ENCODE peak calls at places on chromosomes 4 and X, in four cellular contexts. V, I, G and B are unnamed samples.
A peak's percentile ranks its signal among the peaks of the same experiment; 100 is the strongest.

GRCh38 chr4:140743194-140743931 is 12.8 kb downstream of the TBC1D9 start:
- DNase-seq in V (peak; percentile 55), I (no peak), G (no peak), B (no peak)

GRCh38 chr4:15805583-15806517 is 27.7 kb downstream of the CD38 start:
- DNase-seq in V (peak; percentile 70), I (no peak), G (peak; percentile 12), B (peak; percentile 4)

GRCh38 chrX:18931972-18932371 is 51.9 kb downstream of the PHKA2 start:
- DNase-seq in V (peak; percentile 35), I (no peak), G (no peak), B (no peak)

GRCh38 chr4:21656832-21657231 is 291.7 kb downstream of the KCNIP4 start:
- DNase-seq in V (peak; percentile 91), I (no peak), G (no peak), B (no peak)

GRCh38 chr4:1156069-1156468 is 16.3 kb downstream of the SPON2 start:
- DNase-seq in V (no peak), I (no peak), G (no peak), B (no peak)

GRCh38 chr4:80393246-80393969 is 57.9 kb downstream of the CFAP299 start:
- DNase-seq in V (peak; percentile 82), I (no peak), G (no peak), B (peak; percentile 45)

GRCh38 chr4:153733751-153734448 is 25.9 kb downstream of the RNF175 start:
- DNase-seq in V (peak; percentile 41), I (no peak), G (no peak), B (no peak)

GRCh38 chrX:37553476-37553875 is 18.0 kb upstream of the LANCL3 start:
- DNase-seq in V (no peak), I (no peak), G (no peak), B (no peak)

GRCh38 chrX:133838761-133839676 is 146.4 kb downstream of the GPC3 start:
- DNase-seq in V (peak; percentile 45), I (peak; percentile 29), G (no peak), B (no peak)

GRCh38 chr4:36280555-36280954 is 861 bp upstream of the DTHD1 start:
- DNase-seq in V (no peak), I (no peak), G (no peak), B (no peak)

GRCh38 chrX:54423161-54423888 is 16.9 kb upstream of the TSR2 start:
- DNase-seq in V (no peak), I (no peak), G (no peak), B (no peak)

GRCh38 chrX:41779058-41779564 is 55.1 kb downstream of the GPR82 start:
- DNase-seq in V (peak; percentile 83), I (no peak), G (no peak), B (no peak)

GRCh38 chrX:85107407-85107806 is 103.7 kb downstream of the APOOL start:
- DNase-seq in V (peak; percentile 64), I (no peak), G (no peak), B (no peak)

GRCh38 chr4:14871676-14872430 is 130.4 kb upstream of the CPEB2 start:
- DNase-seq in V (peak; percentile 40), I (no peak), G (peak; percentile 15), B (no peak)

GRCh38 chrX:153981771-153982533 is 9.4 kb downstream of the TMEM187 start:
- DNase-seq in V (peak; percentile 40), I (peak; percentile 77), G (peak; percentile 54), B (no peak)

GRCh38 chr4:56326363-56326762 is 60.9 kb downstream of the AASDH start:
- DNase-seq in V (no peak), I (no peak), G (no peak), B (no peak)

GRCh38 chr4:40439519-40439918 is 104.4 kb downstream of the CHRNA9 start:
- DNase-seq in V (no peak), I (no peak), G (no peak), B (no peak)

GRCh38 chr4:16991455-16991854 is 93.0 kb upstream of the LDB2 start:
- DNase-seq in V (no peak), I (no peak), G (no peak), B (no peak)

GRCh38 chr4:76546282-76547166 is 111.5 kb downstream of the SHROOM3 start:
- DNase-seq in V (peak; percentile 75), I (no peak), G (no peak), B (peak; percentile 77)

GRCh38 chrX:115233497-115234219 is at the start of gene LRCH2:
- DNase-seq in V (peak; percentile 37), I (peak; percentile 58), G (no peak), B (no peak)

DNA sequence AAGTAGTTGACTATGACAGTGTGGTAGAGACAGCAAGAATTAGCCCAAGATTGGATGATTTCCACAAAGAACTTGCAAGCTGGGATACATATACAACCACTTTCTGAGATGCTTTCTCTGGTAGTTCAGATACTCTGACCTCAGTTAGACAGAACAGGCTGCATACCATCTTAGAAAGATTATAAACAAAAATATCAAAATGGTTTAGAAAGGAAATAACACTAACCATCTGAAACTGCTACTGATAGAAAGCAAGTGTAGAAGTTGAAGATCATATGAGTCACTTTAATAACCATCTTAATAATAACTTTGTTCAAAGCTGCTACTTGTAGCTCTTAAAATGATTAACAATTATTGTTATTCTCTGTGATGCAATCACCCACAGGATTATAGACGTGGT is 255.4 kb upstream of the TTC29 start:
- DNase-seq in V (no peak), I (no peak), G (no peak), B (peak; percentile 26)
- H3K4me3 ChIP-seq in V (no peak overlapping the region), I (no peak overlapping the region), G (no peak overlapping the region), B (no peak overlapping the region)

GRCh38 chrX:40244980-40245379 is 147.2 kb upstream of the BCOR start:
- DNase-seq in V (no peak), I (no peak), G (no peak), B (no peak)

GRCh38 chrX:40245411-40246140 is 147.8 kb upstream of the BCOR start:
- DNase-seq in V (peak; percentile 18), I (peak; percentile 43), G (no peak), B (no peak)

GRCh38 chrX:40247382-40247781 is 149.6 kb upstream of the BCOR start:
- DNase-seq in V (no peak), I (no peak), G (no peak), B (no peak)

GRCh38 chrX:40243699-40244098 is 145.9 kb upstream of the BCOR start:
- DNase-seq in V (no peak), I (no peak), G (no peak), B (no peak)

DNA sequence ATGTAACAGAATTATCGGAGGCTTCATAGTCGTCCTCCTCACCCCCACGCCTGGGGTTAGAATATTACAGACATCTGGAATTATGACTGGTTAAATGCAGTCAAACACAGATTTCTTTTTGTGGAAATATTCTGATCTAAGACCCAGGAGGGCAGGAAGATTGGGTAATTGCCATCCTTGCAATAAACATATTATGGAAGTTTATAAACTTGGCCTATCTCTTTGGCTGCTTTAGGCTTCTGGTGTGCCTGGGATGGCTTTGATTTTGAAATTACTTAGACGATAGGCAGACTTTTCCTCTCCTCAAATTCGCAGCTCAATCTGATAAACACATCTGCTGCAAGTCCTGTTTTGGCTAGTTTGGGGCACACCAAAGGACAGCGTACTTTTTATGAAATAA is 146.4 kb upstream of the BCOR start:
- DNase-seq in V (no peak), I (no peak), G (no peak), B (no peak)
- H3K4me3 ChIP-seq in V (no peak overlapping the region), I (no peak overlapping the region), G (no peak overlapping the region), B (no peak overlapping the region)

DNA sequence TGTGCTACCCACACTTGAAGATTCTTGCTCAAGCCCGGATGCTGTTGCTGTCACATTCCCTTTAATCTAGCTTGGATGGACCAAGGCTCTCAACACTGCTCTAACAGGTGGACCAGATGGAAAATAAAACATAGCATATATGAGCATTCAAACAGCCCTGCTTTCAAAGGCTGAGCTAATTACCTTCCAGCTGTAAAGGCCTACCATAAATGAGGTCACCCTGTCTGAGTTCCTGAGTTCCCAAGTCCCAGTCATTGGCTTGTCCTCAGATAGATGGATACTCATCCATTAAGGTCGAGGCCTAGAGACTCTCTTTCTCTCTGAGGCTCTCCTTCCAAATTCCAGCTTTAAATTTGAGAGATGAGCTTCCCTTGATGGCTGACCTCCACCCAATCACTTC is 147.5 kb downstream of the STOX2 start:
- DNase-seq in V (no peak), I (no peak), G (no peak), B (no peak)
- H3K4me3 ChIP-seq in V (no peak overlapping the region), I (no peak overlapping the region), G (no peak overlapping the region), B (no peak overlapping the region)

GRCh38 chr4:118352843-118353373 is at the start of gene PRSS12:
- DNase-seq in V (peak; percentile 59), I (peak; percentile 46), G (peak; percentile 28), B (no peak)

GRCh38 chr4:118348886-118349285 is 3.9 kb downstream of the PRSS12 start:
- DNase-seq in V (no peak), I (no peak), G (no peak), B (no peak)

GRCh38 chr4:118351851-118352827 is 664 bp downstream of the PRSS12 start:
- DNase-seq in V (peak; percentile 24), I (peak; percentile 18), G (no peak), B (no peak)

GRCh38 chr4:118353452-118353851 is 649 bp upstream of the PRSS12 start:
- DNase-seq in V (no peak), I (no peak), G (no peak), B (no peak)

GRCh38 chr4:118350961-118351360 is 1.8 kb downstream of the PRSS12 start:
- DNase-seq in V (no peak), I (no peak), G (no peak), B (no peak)
- H3K4me3 ChIP-seq in V (no peak overlapping the region), I (no peak overlapping the region), G (no peak overlapping the region), B (peak overlapping the region; percentile 81)

GRCh38 chr4:81623434-81623833 is 151.7 kb upstream of the RASGEF1B start:
- DNase-seq in V (no peak), I (no peak), G (no peak), B (no peak)

GRCh38 chr4:81626851-81627250 is 155.1 kb upstream of the RASGEF1B start:
- DNase-seq in V (no peak), I (no peak), G (no peak), B (no peak)

GRCh38 chr4:81628489-81628888 is 156.8 kb upstream of the RASGEF1B start:
- DNase-seq in V (no peak), I (no peak), G (no peak), B (no peak)

GRCh38 chr4:81627617-81628016 is 155.9 kb upstream of the RASGEF1B start:
- DNase-seq in V (no peak), I (no peak), G (no peak), B (no peak)

GRCh38 chr4:81625422-81626417 is 154.0 kb upstream of the RASGEF1B start:
- DNase-seq in V (no peak), I (no peak), G (no peak), B (no peak)
- H3K4me3 ChIP-seq in V (no peak overlapping the region), I (no peak overlapping the region), G (no peak overlapping the region), B (no peak overlapping the region)